ENCODE peak calls at places on chromosomes 2 and 18, in four cellular contexts. X is fibroblast of lung, L is WERI-Rb-1, E is GM06990. V is an unnamed sample.

GRCh38 chr2:181073896-181074295 is 93.5 kb downstream of the UBE2E3 start:
- DNase-seq in X (no peak), L (no peak), E (no peak), V (peak)

GRCh38 chr2:99940963-99941362 is 201.4 kb downstream of the AFF3 start:
- DNase-seq in X (peak), L (no peak), E (no peak), V (peak)

GRCh38 chr2:218876562-218877219 is 4.0 kb upstream of the WNT10A start:
- DNase-seq in X (peak), L (peak), E (no peak), V (peak)

GRCh38 chr18:48419268-48420022 is 10.3 kb upstream of the ZBTB7C start:
- DNase-seq in X (no peak), L (peak), E (no peak), V (no peak)

GRCh38 chr2:176110975-176111663 is 4.0 kb downstream of the HOXD11 start:
- DNase-seq in X (peak), L (peak), E (no peak), V (peak)

GRCh38 chr2:113762377-113763118 is 6.1 kb upstream of the SLC35F5 start:
- DNase-seq in X (peak), L (no peak), E (no peak), V (peak)

GRCh38 chr2:238714038-238714528 is 133.8 kb upstream of the TWIST2 start:
- DNase-seq in X (no peak), L (no peak), E (no peak), V (peak)

GRCh38 chr2:25041307-25041927 is 459 bp upstream of the EFR3B start:
- DNase-seq in X (peak), L (peak), E (no peak), V (peak)

GRCh38 chr2:149192425-149192824 is 138.0 kb upstream of the LYPD6 start:
- DNase-seq in X (no peak), L (no peak), E (no peak), V (no peak)

GRCh38 chr2:73088703-73089102 is 17.2 kb upstream of the SFXN5 start:
- DNase-seq in X (no peak), L (no peak), E (no peak), V (no peak)

GRCh38 chr2:70181363-70181956 is 9.4 kb downstream of the C2orf42 start:
- DNase-seq in X (no peak), L (no peak), E (peak), V (no peak)

GRCh38 chr2:227407601-227408089 is 19.9 kb upstream of the SCYGR1 start:
- DNase-seq in X (no peak), L (peak), E (no peak), V (peak)

GRCh38 chr2:241935314-241935713 is 65.8 kb downstream of the RTP5 start:
- DNase-seq in X (peak), L (no peak), E (no peak), V (peak)

GRCh38 chr2:218257390-218257981 is 3.3 kb upstream of the GPBAR1 start:
- DNase-seq in X (no peak), L (peak), E (peak), V (peak)

GRCh38 chr2:178761759-178762371 is 45.4 kb downstream of the TTN start:
- DNase-seq in X (peak), L (peak), E (no peak), V (peak)

GRCh38 chr18:52723456-52724065 is 383.6 kb downstream of the DCC start:
- DNase-seq in X (no peak), L (no peak), E (no peak), V (no peak)

GRCh38 chr2:63539416-63540162 is 48.7 kb downstream of the WDPCP start:
- DNase-seq in X (no peak), L (no peak), E (no peak), V (peak)

GRCh38 chr2:239066597-239066996 is 218.7 kb downstream of the TWIST2 start:
- DNase-seq in X (no peak), L (no peak), E (no peak), V (no peak)

GRCh38 chr2:176075476-176075875 is 8.3 kb downstream of the EVX2 start:
- DNase-seq in X (no peak), L (no peak), E (no peak), V (no peak)

GRCh38 chr2:232876978-232877441 is 6.9 kb downstream of the SNORC start:
- DNase-seq in X (no peak), L (no peak), E (no peak), V (no peak)

GRCh38 chr18:75698861-75699260 is 271.4 kb upstream of the SMIM21 start:
- DNase-seq in X (no peak), L (no peak), E (no peak), V (no peak)

GRCh38 chr2:222038086-222038802 is 260.6 kb downstream of the PAX3 start:
- DNase-seq in X (peak), L (no peak), E (no peak), V (peak)

GRCh38 chr2:8314063-8314462 is 367.8 kb upstream of the ID2 start:
- DNase-seq in X (no peak), L (no peak), E (no peak), V (no peak)

GRCh38 chr2:227238242-227239237 is 74.1 kb downstream of the COL4A3 start:
- DNase-seq in X (peak), L (peak), E (peak), V (peak)

GRCh38 chr18:47168913-47169312 is 7.3 kb downstream of the IER3IP1 start:
- DNase-seq in X (no peak), L (no peak), E (no peak), V (no peak)

GRCh38 chr2:241354668-241355658 is 1.1 kb upstream of the FARP2 start:
- DNase-seq in X (peak), L (peak), E (peak), V (peak)

GRCh38 chr2:63066265-63066664 is 15.6 kb downstream of the OTX1 start:
- DNase-seq in X (no peak), L (no peak), E (no peak), V (no peak)

GRCh38 chr18:10842821-10843220 is 306.5 kb downstream of the PIEZO2 start:
- DNase-seq in X (peak), L (no peak), E (no peak), V (peak)

GRCh38 chr18:58599106-58599505 is 29.8 kb downstream of the ALPK2 start:
- DNase-seq in X (no peak), L (no peak), E (no peak), V (peak)

GRCh38 chr2:66574701-66575624 is 140.0 kb downstream of the MEIS1 start:
- DNase-seq in X (peak), L (peak), E (no peak), V (peak)

GRCh38 chr18:28469946-28470345 is 293.0 kb upstream of the CDH2 start:
- DNase-seq in X (no peak), L (no peak), E (no peak), V (peak)

GRCh38 chr2:31812051-31812798 is 198.6 kb downstream of the MEMO1 start:
- DNase-seq in X (no peak), L (no peak), E (peak), V (peak)

DNA sequence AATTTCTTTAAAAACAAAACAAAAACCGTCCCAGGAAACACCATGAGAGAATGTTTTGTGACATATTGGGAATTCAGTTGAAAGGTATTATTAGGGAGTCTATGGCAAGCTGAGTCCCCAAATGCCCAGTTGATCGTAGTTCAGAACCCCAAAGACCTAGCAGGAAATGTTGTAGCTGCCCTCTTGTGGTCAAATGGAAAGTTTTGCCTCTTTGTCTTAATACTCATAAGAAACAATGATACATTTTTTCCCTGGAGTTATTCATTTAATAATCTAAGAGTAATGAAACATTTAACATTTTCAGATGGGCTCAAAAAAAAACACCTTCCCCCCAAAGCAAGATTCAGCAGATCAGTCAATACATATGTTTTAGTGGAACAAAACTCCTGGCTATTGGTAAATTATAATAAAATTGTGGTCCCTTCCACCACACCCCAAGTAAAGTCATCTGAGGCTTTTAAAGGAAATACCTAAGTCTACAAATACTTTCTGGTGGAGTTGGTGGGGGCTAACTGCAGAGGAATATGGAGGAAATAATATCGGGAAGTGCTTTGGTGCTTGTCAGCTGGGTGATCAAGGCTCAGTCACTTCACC is 37.8 kb upstream of the EFEMP1 start:
- DNase-seq in X (peak), L (peak), E (no peak), V (peak)
- TF ChIP-seq CTCF in X (peak), L (peak), E (peak), V (peak)

GRCh38 chr2:108536133-108536780 is 2.0 kb downstream of the LIMS1 start:
- DNase-seq in X (peak), L (no peak), E (no peak), V (peak)
- H3K4me3 ChIP-seq in X (peak), L (no peak), E (no peak), V (peak)

DNA sequence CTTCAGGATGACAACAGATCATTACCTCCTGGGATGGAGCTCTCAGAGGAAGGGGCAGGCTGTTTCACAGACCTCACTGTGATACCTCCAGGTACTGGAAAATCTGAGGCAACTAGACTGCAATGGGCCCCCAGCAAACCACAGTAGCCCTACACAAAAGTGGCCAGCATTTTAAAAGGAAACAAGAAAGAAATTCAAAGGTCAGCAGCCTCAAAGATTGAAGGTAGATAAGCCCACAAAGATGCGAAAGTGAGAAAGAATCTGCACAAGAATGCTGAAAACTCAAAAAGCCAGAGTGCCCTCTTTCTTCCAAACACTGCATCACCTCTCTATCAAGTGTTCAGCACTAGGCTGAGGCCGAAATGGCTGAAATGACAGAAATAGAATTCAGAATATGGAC is 499.5 kb upstream of the CHAC2 start:
- DNase-seq in X (no peak), L (no peak), E (no peak), V (no peak)
- TF ChIP-seq CTCF in X (no peak), L (no peak), E (no peak), V (peak)

DNA sequence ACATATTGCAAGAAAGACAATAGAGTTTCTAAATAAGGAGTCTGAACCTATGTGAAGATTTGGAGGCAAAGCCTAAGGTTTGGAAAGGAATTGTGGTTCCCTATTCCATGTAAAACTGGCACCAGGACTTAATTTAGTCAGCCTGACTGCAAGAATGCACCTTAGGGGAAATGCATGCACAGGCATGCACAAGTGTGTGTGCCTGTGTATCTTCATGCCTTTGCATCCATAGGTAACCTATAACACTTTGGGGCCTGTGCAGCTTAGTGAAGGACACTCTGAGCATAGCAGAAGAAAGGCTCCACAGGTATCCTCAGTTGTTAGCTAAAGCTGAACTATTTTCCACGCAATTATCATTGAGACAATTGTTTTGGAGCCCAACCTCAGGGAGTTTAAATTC is 73.4 kb downstream of the RPRM start:
- DNase-seq in X (no peak), L (no peak), E (no peak), V (no peak)
- H3K4me3 ChIP-seq in X (no peak), L (no peak), E (no peak), V (no peak)

GRCh38 chr2:135741395-135742306 is at the start of gene UBXN4:
- DNase-seq in X (peak), L (peak), E (peak), V (peak)

GRCh38 chr2:135745545-135745944 is 3.9 kb downstream of the UBXN4 start:
- DNase-seq in X (peak), L (no peak), E (no peak), V (peak)

GRCh38 chr2:135742307-135742838 is 718 bp downstream of the UBXN4 start:
- DNase-seq in X (peak), L (no peak), E (peak), V (peak)

GRCh38 chr2:135743860-135744259 is 2.2 kb downstream of the UBXN4 start:
- DNase-seq in X (peak), L (no peak), E (no peak), V (no peak)

GRCh38 chr2:135744761-135745314 is 3.2 kb downstream of the UBXN4 start:
- DNase-seq in X (peak), L (peak), E (no peak), V (peak)
- TF ChIP-seq CTCF in X (no peak), L (peak), E (peak), V (peak)

DNA sequence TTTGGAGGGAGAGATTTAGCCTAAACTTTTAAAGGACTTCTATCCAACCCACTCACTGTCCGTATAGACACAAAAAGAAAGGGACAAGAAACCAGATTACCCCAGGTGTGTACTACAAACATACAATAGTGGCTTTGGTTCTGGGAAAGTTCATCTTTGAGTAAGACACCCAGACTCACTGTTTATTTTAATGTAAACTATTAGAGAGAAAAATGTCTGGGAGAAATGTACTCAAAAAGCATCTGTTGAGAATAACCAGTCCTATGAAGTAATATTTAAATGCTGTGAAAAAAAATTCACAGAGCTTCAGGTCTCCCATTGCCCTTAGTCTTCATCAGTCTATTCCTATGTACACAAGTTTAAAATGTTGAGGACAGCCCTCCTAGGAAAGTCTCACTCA is 107.5 kb downstream of the SLC8A1 start:
- DNase-seq in X (peak), L (no peak), E (no peak), V (no peak)
- H3K4me3 ChIP-seq in X (no peak), L (no peak), E (no peak), V (no peak)

GRCh38 chr2:170530284-170530745 is 184.8 kb upstream of the SP5 start:
- DNase-seq in X (peak), L (peak), E (no peak), V (peak)
- TF ChIP-seq CTCF in X (no peak), L (no peak), E (no peak), V (peak)

GRCh38 chr2:207390302-207391095 is 139.3 kb upstream of the CREB1 start:
- DNase-seq in X (no peak), L (no peak), E (no peak), V (no peak)
- H3K4me3 ChIP-seq in X (no peak), L (no peak), E (no peak), V (no peak)

GRCh38 chr2:120456867-120457266 is 110.9 kb downstream of the INHBB start:
- DNase-seq in X (no peak), L (no peak), E (no peak), V (no peak)
- TF ChIP-seq CTCF in X (no peak), L (peak), E (no peak), V (no peak)

V was measured in choroid plexus epithelial cell.